ENCODE peak calls at places on chromosomes 3 and 15, in eight cellular contexts. A is heart left ventricle, V is suprapubic skin, T is HCT116, B is A549, H is testis, Y is vagina, F is breast epithelium. Z is an unnamed sample.
A peak's percentile ranks its signal among the peaks of the same experiment; 100 is the strongest.

GRCh38 chr3:128787256-128788253 is 61.6 kb downstream of the RAB7A start:
- DNase-seq in F (no peak), V (no peak), T (peak; percentile 51), B (peak; percentile 52), Y (no peak), H (no peak), A (no peak), Z (no peak)

GRCh38 chr3:50124363-50125226 is 30.5 kb upstream of the SEMA3F start:
- DNase-seq in Y (no peak), T (no peak), V (no peak), A (no peak), B (no peak), F (no peak), H (no peak), Z (no peak)

GRCh38 chr3:47324278-47324865 is 41.6 kb downstream of the KLHL18 start:
- DNase-seq in F (peak; percentile 44), A (peak; percentile 59), H (peak; percentile 72), V (no peak), T (peak; percentile 48), Y (no peak), B (peak; percentile 58), Z (no peak)

GRCh38 chr15:95325763-95326688 is 1004.5 kb upstream of the NR2F2 start:
- DNase-seq in T (no peak), H (peak; percentile 68), Y (no peak), F (no peak), V (no peak), A (no peak), B (no peak), Z (no peak)

GRCh38 chr3:112685956-112686355 is 45.0 kb upstream of the CCDC80 start:
- DNase-seq in T (no peak), B (no peak), V (no peak), F (no peak), Y (no peak), H (no peak), A (no peak), Z (no peak)

GRCh38 chr15:94004697-94005096 is 226.7 kb upstream of the MCTP2 start:
- DNase-seq in B (no peak), A (no peak), F (no peak), Y (no peak), V (peak; percentile 82), T (no peak), H (no peak), Z (no peak)

GRCh38 chr15:86915811-86916331 is 836.2 kb downstream of the AGBL1 start:
- DNase-seq in A (peak; percentile 21), Y (no peak), T (no peak), B (peak; percentile 58), H (peak; percentile 29), V (no peak), F (no peak), Z (no peak)

GRCh38 chr3:114590309-114591047 is 296.6 kb downstream of the TIGIT start:
- DNase-seq in V (no peak), H (no peak), A (no peak), F (no peak), Y (no peak), B (no peak), T (no peak), Z (no peak)

GRCh38 chr15:87702270-87702669 is 554.3 kb downstream of the NTRK3 start:
- DNase-seq in T (no peak), Y (no peak), F (no peak), H (no peak), V (no peak), B (no peak), A (no peak), Z (no peak)

GRCh38 chr3:127091376-127091775 is 101.6 kb upstream of the PRR23E start:
- DNase-seq in F (no peak), T (no peak), A (no peak), B (no peak), H (no peak), Y (no peak), V (no peak), Z (no peak)

GRCh38 chr3:15812183-15812582 is 14.4 kb upstream of the ANKRD28 start:
- DNase-seq in V (no peak), T (no peak), B (no peak), H (no peak), Y (no peak), A (no peak), F (no peak), Z (no peak)

GRCh38 chr15:80416702-80417101 is 12.5 kb downstream of the ARNT2 start:
- DNase-seq in B (no peak), H (no peak), Y (no peak), T (no peak), F (no peak), V (no peak), A (no peak), Z (no peak)

GRCh38 chr3:183583331-183584245 is 28.1 kb upstream of the KLHL6 start:
- DNase-seq in Y (no peak), B (no peak), A (no peak), T (no peak), V (peak; percentile 31), H (peak; percentile 54), F (no peak), Z (no peak)

GRCh38 chr3:153070153-153070868 is 91.7 kb upstream of the RAP2B start:
- DNase-seq in F (no peak), T (no peak), Y (no peak), V (no peak), H (no peak), B (peak; percentile 11), A (no peak), Z (no peak)

DNA sequence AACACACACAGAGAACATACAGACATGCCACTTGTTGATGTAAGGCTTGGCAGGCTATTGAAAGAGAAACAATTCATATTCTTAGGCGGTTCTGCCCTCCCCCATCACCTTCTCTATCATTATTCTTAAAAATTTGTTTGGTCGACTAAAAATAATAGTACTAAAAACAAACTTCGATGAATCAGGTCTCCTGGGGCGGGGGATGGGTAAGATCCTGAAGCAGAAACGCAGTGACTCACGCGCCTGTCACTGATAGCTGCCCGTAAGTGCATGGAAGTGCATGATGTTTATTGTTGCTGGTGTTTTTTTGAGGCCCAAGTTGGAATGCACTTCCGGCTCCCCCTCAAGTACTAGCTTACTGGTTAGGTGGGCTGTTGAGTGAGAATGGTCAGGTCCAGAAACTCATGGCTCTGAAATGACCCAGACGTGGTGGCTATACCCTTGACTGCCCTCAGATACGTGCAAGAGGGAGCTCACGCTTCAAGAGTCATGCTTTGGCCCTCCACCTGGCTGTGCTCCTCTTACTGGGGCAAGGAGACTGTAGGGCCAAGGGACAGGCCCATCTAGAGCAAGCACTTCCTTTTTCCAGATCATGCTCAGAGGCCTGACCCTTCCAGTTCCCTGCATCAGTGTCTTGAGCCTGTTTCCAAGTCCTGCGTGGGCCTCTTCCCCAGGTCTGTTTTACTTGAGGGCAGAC is 10.9 kb downstream of the SMAD3 start:
- DNase-seq in H (no peak), B (peak; percentile 72), Y (no peak), T (peak; percentile 69), V (no peak), A (no peak), F (no peak), Z (no peak)
- H3K4me3 ChIP-seq in H (no peak overlapping the region), B (peak overlapping the region; percentile 15), Y (no peak overlapping the region), T (no peak overlapping the region), V (no peak overlapping the region), A (no peak overlapping the region), F (no peak overlapping the region), Z (no peak overlapping the region)

GRCh38 chr3:126081618-126082333 is 2.1 kb downstream of the SLC41A3 start:
- DNase-seq in F (peak; percentile 34), B (peak; percentile 56), H (peak; percentile 58), V (no peak), T (peak; percentile 48), Y (peak; percentile 97), A (no peak), Z (no peak)
- TF ChIP-seq POLR2A in F (no peak), B (no peak), H (no peak), V (no peak), T (no peak), Y (no peak), A (peak; percentile 8), Z (no peak)

GRCh38 chr3:195896361-195897080 is 11.8 kb downstream of the TNK2 start:
- DNase-seq in B (peak; percentile 44), A (peak; percentile 70), H (peak; percentile 65), F (peak; percentile 40), V (no peak), Y (no peak), T (no peak), Z (no peak)

GRCh38 chr3:195897081-195897852 is 11.1 kb downstream of the TNK2 start:
- DNase-seq in A (no peak), B (peak; percentile 30), T (no peak), H (peak; percentile 60), V (no peak), Y (no peak), F (peak; percentile 70), Z (no peak)

GRCh38 chr3:195899701-195900425 is 8.5 kb downstream of the TNK2 start:
- DNase-seq in A (no peak), V (no peak), F (no peak), Y (no peak), H (no peak), T (no peak), B (no peak), Z (no peak)

GRCh38 chr3:195895900-195896360 is 12.4 kb downstream of the TNK2 start:
- DNase-seq in T (no peak), B (peak; percentile 30), Y (no peak), V (no peak), A (peak; percentile 68), F (peak; percentile 78), H (peak; percentile 55), Z (no peak)

GRCh38 chr3:195897853-195898415 is 10.4 kb downstream of the TNK2 start:
- DNase-seq in Y (no peak), H (no peak), B (no peak), V (no peak), T (no peak), F (peak; percentile 36), A (no peak), Z (no peak)
- H3K27ac ChIP-seq in Y (no peak overlapping the region), H (no peak overlapping the region), B (no peak overlapping the region), V (no peak overlapping the region), T (peak overlapping the region; percentile 26), F (peak overlapping the region; percentile 87), A (no peak overlapping the region), Z (peak overlapping the region; percentile 93)

GRCh38 chr3:39148116-39149058 is 5.0 kb downstream of the CSRNP1 start:
- DNase-seq in B (no peak), V (no peak), A (no peak), T (no peak), F (peak; percentile 21), H (no peak), Y (no peak), Z (no peak)

GRCh38 chr3:39147711-39148115 is 5.7 kb downstream of the CSRNP1 start:
- DNase-seq in T (no peak), B (no peak), A (peak; percentile 52), H (no peak), V (no peak), Y (no peak), F (peak; percentile 17), Z (no peak)

GRCh38 chr3:39146083-39146501 is 7.3 kb downstream of the CSRNP1 start:
- DNase-seq in F (no peak), Y (no peak), T (no peak), V (no peak), B (no peak), A (peak; percentile 47), H (no peak), Z (no peak)

GRCh38 chr3:39146611-39147373 is 6.6 kb downstream of the CSRNP1 start:
- DNase-seq in T (peak; percentile 77), A (peak; percentile 77), V (peak; percentile 90), Y (no peak), B (peak; percentile 91), F (peak; percentile 74), H (peak; percentile 64), Z (peak; percentile 45)

DNA sequence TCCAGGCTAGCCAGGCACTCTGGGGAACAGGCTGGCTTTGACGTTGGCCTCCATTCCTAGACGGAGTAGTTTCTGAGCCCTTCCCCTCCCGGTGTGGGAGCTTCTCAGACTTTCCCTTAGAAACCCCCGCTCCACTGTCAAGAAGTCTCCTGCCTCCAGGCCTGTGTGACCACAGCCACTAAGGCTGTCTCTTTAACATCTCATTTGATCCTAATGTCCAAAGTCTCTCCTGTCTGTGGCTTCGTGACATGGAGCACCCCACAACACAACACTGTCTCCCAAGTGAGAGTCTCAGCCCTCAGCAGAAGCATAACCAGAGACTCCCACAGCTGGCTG is 6.0 kb downstream of the CSRNP1 start:
- DNase-seq in F (no peak), T (no peak), V (no peak), B (no peak), H (no peak), A (no peak), Y (no peak), Z (no peak)
- H3K4me3 ChIP-seq in F (peak overlapping the region; percentile 29), T (no peak overlapping the region), V (peak overlapping the region; percentile 96), B (peak overlapping the region; percentile 18), H (no peak overlapping the region), A (peak overlapping the region; percentile 26), Y (peak overlapping the region; percentile 33), Z (peak overlapping the region; percentile 13)